ENCODE peak calls at places on chromosomes 13 and 19, in four cellular contexts. C is endothelial cell of umbilical vein, R is tibial artery, J is MM.1S. Q is an unnamed sample.

GRCh38 chr13:29429496-29429895 is 166.0 kb downstream of the SLC7A1 start:
- DNase-seq in C (no peak), R (no peak), J (no peak), Q (no peak)

GRCh38 chr19:53908106-53908932 is 759 bp upstream of the CACNG7 start:
- DNase-seq in C (peak; percentile 31), R (no peak), J (no peak), Q (no peak)

GRCh38 chr13:75514080-75515040 is 23.3 kb downstream of the COMMD6 start:
- DNase-seq in C (no peak), R (no peak), J (no peak), Q (no peak)

GRCh38 chr13:99041337-99041736 is 63.5 kb upstream of the DOCK9 start:
- DNase-seq in C (no peak), R (no peak), J (no peak), Q (no peak)

GRCh38 chr13:23639672-23640275 is 69.6 kb downstream of the TNFRSF19 start:
- DNase-seq in C (no peak), R (no peak), J (no peak), Q (no peak)

GRCh38 chr19:36054733-36055686 is at the start of gene WDR62:
- DNase-seq in C (no peak), R (peak; percentile 91), J (peak; percentile 94), Q (peak; percentile 93)

GRCh38 chr13:33032037-33032625 is 15.9 kb downstream of the KL start:
- DNase-seq in C (no peak), R (no peak), J (no peak), Q (no peak)

GRCh38 chr13:51349016-51349415 is 9.5 kb downstream of the SERPINE3 start:
- DNase-seq in C (no peak), R (no peak), J (no peak), Q (no peak)

DNA sequence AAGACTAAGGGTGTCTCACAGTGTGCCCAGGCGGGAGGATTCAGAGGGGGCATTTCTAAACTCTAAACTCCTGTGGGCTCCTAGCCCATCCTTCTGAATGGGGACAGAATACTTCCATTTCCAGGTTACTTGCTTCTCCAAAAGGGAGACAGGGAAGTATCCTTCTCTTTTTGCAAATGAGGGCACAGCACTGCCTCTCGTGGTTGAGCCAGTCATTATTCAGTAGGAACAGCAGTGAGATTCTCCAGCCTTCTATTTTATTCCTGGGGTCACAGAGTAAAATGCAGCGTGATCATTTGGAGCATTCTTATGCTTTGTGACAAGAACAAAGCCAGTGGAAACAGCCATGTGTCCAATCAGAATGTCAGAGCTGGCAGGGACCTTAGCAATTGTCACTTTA is 15.7 kb upstream of the TSHZ3 start:
- DNase-seq in C (no peak), R (no peak), J (no peak), Q (no peak)
- TF ChIP-seq CTCF in C (no peak), R (no peak), J (no peak), Q (no peak)

DNA sequence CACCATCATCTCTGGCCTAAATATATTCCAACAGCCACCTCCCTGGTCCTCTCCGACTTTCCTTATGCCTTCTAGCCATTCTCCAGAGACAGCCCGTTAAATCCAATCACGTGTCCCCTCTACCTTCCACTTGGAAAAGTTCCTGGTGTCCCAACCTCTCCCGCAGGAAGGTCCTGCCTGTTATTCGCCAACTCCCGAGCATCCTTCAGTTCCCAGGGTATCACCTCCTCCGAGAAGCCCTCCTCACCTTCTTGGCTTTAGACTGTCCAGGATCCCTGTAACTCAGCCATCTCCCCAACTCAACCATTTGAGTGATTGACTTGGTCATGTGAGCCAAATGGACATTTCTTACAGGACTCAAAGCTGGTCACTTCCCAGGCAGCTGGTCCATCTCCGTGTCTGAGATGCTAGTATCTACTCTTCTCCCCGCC is 28.1 kb upstream of the NANOS3 start:
- DNase-seq in C (no peak), R (no peak), J (no peak), Q (no peak)
- H3K4me1 ChIP-seq in C (peaks cover 39% of the 10 kb centered on the region), R (peaks cover 60% of the 10 kb centered on the region), J (peaks cover 17% of the 10 kb centered on the region), Q (peaks cover 56% of the 10 kb centered on the region)

DNA sequence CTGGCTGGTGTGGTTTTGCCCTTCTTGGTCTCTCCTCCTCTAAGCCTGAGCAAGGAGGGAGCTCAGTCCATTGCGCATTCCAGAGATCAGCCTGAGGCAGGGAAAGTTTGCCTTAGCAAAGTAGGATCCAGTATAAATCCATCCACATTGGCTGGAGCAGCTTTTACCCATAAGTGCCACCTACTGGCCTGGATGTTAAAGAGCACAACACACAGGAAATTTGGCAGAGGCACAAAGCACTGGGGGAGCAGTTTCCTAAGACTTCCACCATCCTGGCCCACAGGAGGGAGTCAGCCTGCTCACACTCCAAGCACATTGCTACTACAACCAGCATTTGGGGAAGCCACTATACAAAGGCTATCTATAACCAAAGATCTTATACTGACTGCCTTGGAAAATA is 1124.2 kb downstream of the SLITRK1 start:
- DNase-seq in C (no peak), R (no peak), J (no peak), Q (no peak)
- TF ChIP-seq CTCF in C (no peak), R (no peak), J (peak; percentile 34), Q (peak; percentile 35)

DNA sequence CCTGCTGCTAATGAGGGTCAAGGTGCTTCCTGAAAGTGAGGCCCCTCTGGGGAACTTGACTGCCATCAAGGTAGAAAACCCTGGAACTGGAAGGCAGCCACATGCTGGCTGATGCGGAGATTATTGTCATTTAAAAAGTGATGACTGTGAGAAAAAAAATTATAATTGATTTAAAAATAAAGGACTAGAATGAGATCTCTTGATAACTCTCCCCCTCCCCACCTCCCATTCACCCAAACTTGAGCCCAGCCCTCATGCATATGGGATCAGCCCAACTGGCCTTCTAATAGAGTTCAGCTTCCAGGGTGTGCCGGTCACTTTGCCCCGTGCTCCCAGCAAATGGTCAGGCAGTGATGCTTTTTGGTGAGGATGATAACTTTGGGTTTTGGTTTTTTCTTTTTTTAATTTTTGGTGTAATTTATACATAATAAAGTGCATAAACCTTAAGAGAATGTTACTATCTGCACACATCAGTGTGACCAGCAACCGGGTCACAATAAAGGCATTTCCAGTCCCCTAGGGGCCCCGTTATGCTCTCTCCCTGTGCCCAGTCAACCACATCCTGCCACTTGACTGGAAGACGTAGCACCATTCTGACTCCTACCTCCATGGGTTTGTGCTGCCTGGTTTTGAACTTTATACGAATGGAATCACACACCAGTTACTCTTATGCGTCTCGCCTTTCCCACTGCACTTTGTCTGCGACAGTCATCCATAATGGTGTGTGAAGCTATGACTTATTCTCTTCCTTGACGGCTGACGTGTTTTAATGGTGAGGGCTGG is 187.9 kb downstream of the USP12 start:
- DNase-seq in C (no peak), R (no peak), J (no peak), Q (no peak)
- H3K4me1 ChIP-seq in C (peaks cover 4% of the 10 kb centered on the region), R (peaks cover 7% of the 10 kb centered on the region), J (no peaks in the 10 kb centered on the region), Q (no peaks in the 10 kb centered on the region)

GRCh38 chr19:15448778-15449619 is 757 bp downstream of the WIZ start:
- DNase-seq in C (peak; percentile 25), R (no peak), J (no peak), Q (no peak)
- TF ChIP-seq CTCF in C (no peak), R (no peak), J (no peak), Q (no peak)